ENCODE peak calls at places on chromosomes 2 and 18, in seven cellular contexts. W, M, F, J, P, E and S are unnamed samples.

GRCh38 chr18:59719533-59720325 is 22.5 kb upstream of the CCBE1 start:
- DNase-seq in W (no peak), E (no peak), F (peak), P (no peak), J (no peak), M (no peak), S (no peak)

GRCh38 chr2:176132397-176133086 is 3.0 kb downstream of the HOXD8 start:
- DNase-seq in J (no peak), M (no peak), W (no peak), P (no peak), E (no peak), F (no peak), S (no peak)

GRCh38 chr2:42801388-42801787 is 9.0 kb upstream of the HAAO start:
- DNase-seq in E (no peak), M (no peak), F (no peak), P (peak), J (no peak), W (no peak), S (no peak)

GRCh38 chr2:222039821-222040220 is 259.0 kb downstream of the PAX3 start:
- DNase-seq in P (no peak), J (no peak), E (no peak), F (no peak), M (no peak), W (no peak), S (no peak)

GRCh38 chr2:501130-501529 is 176.1 kb downstream of the TMEM18 start:
- DNase-seq in M (no peak), E (no peak), W (no peak), F (peak), P (no peak), J (no peak), S (peak)

GRCh38 chr2:3518496-3519254 is 656 bp downstream of the ADI1 start:
- DNase-seq in P (peak), J (peak), E (peak), W (peak), F (peak), M (peak), S (peak)

GRCh38 chr2:50723549-50723948 is 308.4 kb downstream of the NRXN1 start:
- DNase-seq in E (no peak), J (no peak), F (no peak), M (no peak), W (no peak), P (no peak), S (no peak)

GRCh38 chr2:190717764-190718651 is 69.1 kb downstream of the NAB1 start:
- DNase-seq in P (no peak), F (no peak), W (no peak), E (no peak), J (no peak), M (no peak), S (no peak)

GRCh38 chr2:25371253-25372241 is 29.8 kb upstream of the DNMT3A start:
- DNase-seq in J (no peak), F (no peak), E (no peak), M (no peak), P (no peak), W (peak), S (no peak)

GRCh38 chr2:204180671-204181070 is 244.1 kb downstream of the ICOS start:
- DNase-seq in P (no peak), J (no peak), F (no peak), M (no peak), W (no peak), E (no peak), S (no peak)

GRCh38 chr2:85248741-85249524 is 78.9 kb downstream of the TGOLN2 start:
- DNase-seq in M (no peak), E (no peak), P (peak), W (peak), J (no peak), F (peak), S (no peak)

GRCh38 chr2:43057742-43058706 is 168.4 kb downstream of the ZFP36L2 start:
- DNase-seq in E (no peak), P (no peak), J (no peak), F (no peak), W (peak), M (no peak), S (no peak)

GRCh38 chr18:48645427-48646002 is 106.7 kb downstream of the CTIF start:
- DNase-seq in E (no peak), M (no peak), P (no peak), F (no peak), J (no peak), W (no peak), S (no peak)

GRCh38 chr18:6793986-6794385 is 64.5 kb downstream of the ARHGAP28 start:
- DNase-seq in E (no peak), P (no peak), M (no peak), J (no peak), F (no peak), W (no peak), S (no peak)

GRCh38 chr18:6497543-6497942 is 82.8 kb upstream of the L3MBTL4 start:
- DNase-seq in E (no peak), W (no peak), M (no peak), F (no peak), P (no peak), J (no peak), S (no peak)

GRCh38 chr18:57737661-57738060 is 65.5 kb downstream of the ATP8B1 start:
- DNase-seq in J (peak), M (no peak), F (peak), E (no peak), P (peak), W (peak), S (no peak)